ENCODE peak calls at places on chromosomes 6 and 20, in seven cellular contexts. M, J, Q, Y, K, V and D are unnamed samples.

GRCh38 chr6:52598123-52598823 is 21.4 kb upstream of the TRAM2 start:
- DNase-seq in M (no peak), J (peak; percentile 77), Q (no peak), Y (peak; percentile 76), K (no peak), V (peak; percentile 70), D (peak; percentile 36)

GRCh38 chr20:6665161-6665560 is 102.3 kb upstream of the BMP2 start:
- DNase-seq in M (no peak), J (no peak), Q (no peak), Y (no peak), K (no peak), V (no peak), D (no peak)

GRCh38 chr20:11581271-11581670 is 336.4 kb upstream of the BTBD3 start:
- DNase-seq in M (no peak), J (no peak), Q (no peak), Y (no peak), K (no peak), V (no peak), D (no peak)

GRCh38 chr6:167410510-167410909 is 85.6 kb downstream of the TTLL2 start:
- DNase-seq in M (no peak), J (no peak), Q (no peak), Y (no peak), K (no peak), V (no peak), D (no peak)

GRCh38 chr6:31362751-31363150 is 5.8 kb upstream of the HLA-B start:
- DNase-seq in M (no peak), J (no peak), Q (no peak), Y (no peak), K (no peak), V (no peak), D (no peak)

GRCh38 chr20:19992996-19993908 is 23.9 kb upstream of the NAA20 start:
- DNase-seq in M (no peak), J (no peak), Q (peak; percentile 96), Y (peak; percentile 60), K (no peak), V (no peak), D (no peak)

GRCh38 chr6:149935246-149935645 is 6.6 kb upstream of the ULBP2 start:
- DNase-seq in M (no peak), J (no peak), Q (no peak), Y (no peak), K (no peak), V (no peak), D (no peak)

GRCh38 chr6:17591292-17591691 is 8.8 kb upstream of the FAM8A1 start:
- DNase-seq in M (no peak), J (no peak), Q (no peak), Y (no peak), K (no peak), V (no peak), D (no peak)

GRCh38 chr6:167722634-167723309 is 103.9 kb upstream of the AFDN start:
- DNase-seq in M (no peak), J (peak; percentile 54), Q (no peak), Y (peak; percentile 26), K (no peak), V (peak; percentile 34), D (no peak)

GRCh38 chr6:72262254-72262653 is 359.6 kb upstream of the KCNQ5 start:
- DNase-seq in M (no peak), J (no peak), Q (no peak), Y (no peak), K (no peak), V (no peak), D (no peak)

GRCh38 chr20:46501961-46502360 is 11.4 kb downstream of the ZNF334 start:
- DNase-seq in M (no peak), J (no peak), Q (no peak), Y (no peak), K (no peak), V (no peak), D (no peak)

GRCh38 chr20:60764771-60765170 is 487.3 kb upstream of the CDH4 start:
- DNase-seq in M (no peak), J (no peak), Q (no peak), Y (no peak), K (no peak), V (no peak), D (no peak)

GRCh38 chr6:593907-594212 is 63.0 kb downstream of the HUS1B start:
- DNase-seq in M (no peak), J (no peak), Q (no peak), Y (no peak), K (no peak), V (no peak), D (no peak)

GRCh38 chr20:35506872-35507638 is 22.4 kb downstream of the C20orf173 start:
- DNase-seq in M (no peak), J (no peak), Q (no peak), Y (no peak), K (no peak), V (no peak), D (no peak)

GRCh38 chr6:2970753-2971419 is 481 bp downstream of the SERPINB6 start:
- DNase-seq in M (no peak), J (peak; percentile 81), Q (no peak), Y (peak; percentile 84), K (peak; percentile 54), V (peak; percentile 86), D (peak; percentile 84)

GRCh38 chr20:23435675-23436539 is 3.6 kb upstream of the CSTL1 start:
- DNase-seq in M (no peak), J (no peak), Q (no peak), Y (peak; percentile 24), K (no peak), V (no peak), D (peak; percentile 29)

GRCh38 chr20:51570755-51571469 is 28.4 kb upstream of the NFATC2 start:
- DNase-seq in M (no peak), J (peak; percentile 83), Q (no peak), Y (peak; percentile 67), K (no peak), V (peak; percentile 59), D (peak; percentile 60)

GRCh38 chr20:40892642-40893041 is 136.0 kb upstream of the TOP1 start:
- DNase-seq in M (no peak), J (no peak), Q (peak; percentile 32), Y (no peak), K (no peak), V (no peak), D (no peak)

GRCh38 chr20:43936371-43936770 is 21.7 kb downstream of the TOX2 start:
- DNase-seq in M (no peak), J (no peak), Q (peak; percentile 79), Y (no peak), K (no peak), V (no peak), D (no peak)

GRCh38 chr20:57195023-57195758 is 71.2 kb downstream of the BMP7 start:
- DNase-seq in M (no peak), J (no peak), Q (no peak), Y (no peak), K (no peak), V (no peak), D (no peak)

GRCh38 chr6:12791371-12791770 is 74.8 kb downstream of the PHACTR1 start:
- DNase-seq in M (no peak), J (no peak), Q (no peak), Y (no peak), K (no peak), V (no peak), D (no peak)

GRCh38 chr6:28323813-28324424 is 12.0 kb downstream of the ZSCAN31 start:
- DNase-seq in M (no peak), J (no peak), Q (no peak), Y (no peak), K (no peak), V (no peak), D (no peak)

GRCh38 chr6:29097803-29098202 is 1.5 kb upstream of the OR2J1 start:
- DNase-seq in M (no peak), J (no peak), Q (no peak), Y (no peak), K (no peak), V (no peak), D (no peak)

GRCh38 chr6:13488015-13488895 is 855 bp upstream of the GFOD1 start:
- DNase-seq in M (no peak), J (no peak), Q (no peak), Y (peak; percentile 37), K (no peak), V (peak; percentile 50), D (peak; percentile 55)

GRCh38 chr6:84464471-84464870 is 237.0 kb upstream of the CEP162 start:
- DNase-seq in M (no peak), J (no peak), Q (no peak), Y (no peak), K (no peak), V (no peak), D (no peak)

GRCh38 chr6:22079788-22080187 is 217.0 kb downstream of the PRL start:
- DNase-seq in M (no peak), J (peak; percentile 67), Q (no peak), Y (no peak), K (no peak), V (no peak), D (no peak)

GRCh38 chr6:105204331-105204730 is 24.5 kb upstream of the POPDC3 start:
- DNase-seq in M (no peak), J (no peak), Q (no peak), Y (no peak), K (no peak), V (no peak), D (no peak)

GRCh38 chr6:149271348-149272340 is 45.9 kb upstream of the TAB2 start:
- DNase-seq in M (no peak), J (no peak), Q (no peak), Y (no peak), K (peak; percentile 30), V (no peak), D (no peak)

GRCh38 chr6:2478200-2478599 is 232.8 kb upstream of the GMDS start:
- DNase-seq in M (no peak), J (no peak), Q (no peak), Y (peak; percentile 13), K (no peak), V (peak; percentile 16), D (no peak)

GRCh38 chr20:830011-830521 is 3.4 kb upstream of the FAM110A start:
- DNase-seq in M (no peak), J (no peak), Q (no peak), Y (no peak), K (no peak), V (no peak), D (no peak)
- H3K9me3 ChIP-seq in M (no peaks in the 10 kb centered on the region), J (no peaks in the 10 kb centered on the region), Q (no peaks in the 10 kb centered on the region), Y (no peaks in the 10 kb centered on the region), K (no peaks in the 10 kb centered on the region), V (no peaks in the 10 kb centered on the region), D (no peaks in the 10 kb centered on the region)

GRCh38 chr6:100246206-100246605 is 218.5 kb downstream of the SIM1 start:
- DNase-seq in M (no peak), J (no peak), Q (no peak), Y (no peak), K (no peak), V (no peak), D (no peak)
- H3K4me3 ChIP-seq in M (no peak overlapping the region), J (no peak overlapping the region), Q (no peak overlapping the region), Y (no peak overlapping the region), K (no peak overlapping the region), V (no peak overlapping the region), D (no peak overlapping the region)

DNA sequence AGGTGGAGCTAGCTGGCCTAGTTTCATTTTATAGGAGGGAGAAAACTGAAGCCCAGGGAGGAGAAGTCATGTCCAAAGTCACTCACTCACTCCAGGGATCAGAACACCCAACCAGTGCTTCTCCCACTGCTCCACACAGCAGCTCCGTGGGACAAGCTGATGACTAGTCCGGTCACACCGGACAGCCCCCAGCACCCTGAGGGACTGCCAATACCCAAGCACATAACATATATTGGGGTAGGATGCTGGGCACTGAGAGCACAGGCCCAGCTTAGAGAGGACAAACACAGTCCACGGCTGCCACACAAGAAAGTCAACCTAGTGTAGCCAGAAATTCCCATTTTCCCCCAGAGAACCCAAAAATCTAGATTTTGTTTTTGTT is 5.7 kb downstream of the RRBP1 start:
- DNase-seq in M (no peak), J (no peak), Q (peak; percentile 20), Y (no peak), K (no peak), V (no peak), D (no peak)
- H3K36me3 ChIP-seq in M (no peaks in the 10 kb centered on the region), J (peaks cover 20% of the 10 kb centered on the region), Q (peaks cover 69% of the 10 kb centered on the region), Y (no peaks in the 10 kb centered on the region), K (no peaks in the 10 kb centered on the region), V (peaks cover 20% of the 10 kb centered on the region), D (peaks cover 15% of the 10 kb centered on the region)

GRCh38 chr20:55947701-55948100 is 57.6 kb downstream of the CBLN4 start:
- DNase-seq in M (no peak), J (no peak), Q (no peak), Y (no peak), K (no peak), V (no peak), D (no peak)
- H3K9me3 ChIP-seq in M (no peaks in the 10 kb centered on the region), J (no peaks in the 10 kb centered on the region), Q (no peaks in the 10 kb centered on the region), Y (no peaks in the 10 kb centered on the region), K (no peaks in the 10 kb centered on the region), V (no peaks in the 10 kb centered on the region), D (peaks cover 30% of the 10 kb centered on the region)